ENCODE peak calls at places on chromosome 2, in four cellular contexts. E is fibroblast of lung, S is neural progenitor cell, P is BJ. F is an unnamed sample.

GRCh38 chr2:171160119-171160629 is 519 bp downstream of the TLK1 start:
- DNase-seq in E (peak; percentile 63), S (peak; percentile 82), P (no peak), F (no peak)

GRCh38 chr2:55134316-55134706 is 84.1 kb upstream of the RTN4 start:
- DNase-seq in E (no peak), S (no peak), P (no peak), F (no peak)

GRCh38 chr2:207143474-207144190 is 22.1 kb downstream of the KLF7 start:
- DNase-seq in E (peak; percentile 79), P (no peak), S (peak; percentile 47), F (no peak)

GRCh38 chr2:112121682-112122254 is 16.4 kb upstream of the FBLN7 start:
- DNase-seq in S (peak; percentile 49), P (no peak), E (peak; percentile 44), F (no peak)

GRCh38 chr2:233976690-233977294 is 59.6 kb downstream of the TRPM8 start:
- DNase-seq in E (peak; percentile 76), P (no peak), S (peak; percentile 68), F (peak; percentile 17)

GRCh38 chr2:147872967-147873366 is 28.1 kb downstream of the ACVR2A start:
- DNase-seq in E (no peak), S (no peak), P (no peak), F (no peak)

GRCh38 chr2:230318190-230319121 is 8.5 kb upstream of the SP140L start:
- DNase-seq in P (no peak), E (no peak), S (no peak), F (no peak)

GRCh38 chr2:46451131-46451711 is 28.1 kb upstream of the TMEM247 start:
- DNase-seq in E (peak; percentile 20), S (no peak), P (no peak), F (no peak)

GRCh38 chr2:139142252-139142651 is 362.1 kb upstream of the NXPH2 start:
- DNase-seq in E (peak; percentile 25), S (peak; percentile 58), P (no peak), F (no peak)

GRCh38 chr2:64675860-64676259 is 22.1 kb upstream of the SERTAD2 start:
- DNase-seq in E (peak; percentile 63), S (no peak), P (no peak), F (no peak)

GRCh38 chr2:137947714-137948336 is 16.4 kb upstream of the HNMT start:
- DNase-seq in S (peak; percentile 76), P (no peak), E (peak; percentile 66), F (no peak)

GRCh38 chr2:182444806-182445205 is 18.0 kb upstream of the PDE1A start:
- DNase-seq in S (no peak), E (peak; percentile 41), P (no peak), F (no peak)

GRCh38 chr2:185979546-185980071 is 241.0 kb downstream of the FSIP2 start:
- DNase-seq in E (peak; percentile 68), S (no peak), P (peak; percentile 4), F (no peak)

GRCh38 chr2:10146366-10147005 is 23.9 kb downstream of the RRM2 start:
- DNase-seq in E (no peak), P (no peak), S (no peak), F (no peak)

GRCh38 chr2:3633089-3633981 is 24.7 kb upstream of the ALLC start:
- DNase-seq in E (peak; percentile 32), P (no peak), S (no peak), F (no peak)

GRCh38 chr2:67032091-67032490 is 365.0 kb upstream of the ETAA1 start:
- DNase-seq in E (peak; percentile 33), P (no peak), S (no peak), F (no peak)

GRCh38 chr2:150075831-150076230 is 411.6 kb downstream of the RND3 start:
- DNase-seq in P (peak; percentile 24), S (no peak), E (peak; percentile 91), F (peak; percentile 42)

GRCh38 chr2:134411828-134412638 is 158.2 kb downstream of the MGAT5 start:
- DNase-seq in P (no peak), S (peak; percentile 83), E (peak; percentile 77), F (no peak)

GRCh38 chr2:138615257-138615656 is 113.7 kb downstream of the SPOPL start:
- DNase-seq in S (no peak), E (peak; percentile 81), P (no peak), F (peak; percentile 5)

GRCh38 chr2:60470340-60470739 is 83.1 kb downstream of the BCL11A start:
- DNase-seq in P (no peak), S (no peak), E (no peak), F (no peak)

GRCh38 chr2:196568506-196568905 is 71.0 kb upstream of the CCDC150 start:
- DNase-seq in P (no peak), E (no peak), S (no peak), F (no peak)

GRCh38 chr2:113240150-113240914 is 38.4 kb downstream of the PAX8 start:
- DNase-seq in P (peak; percentile 74), S (no peak), E (peak; percentile 94), F (peak; percentile 58)

GRCh38 chr2:173218331-173219056 is 136.2 kb upstream of the CDCA7 start:
- DNase-seq in S (peak; percentile 50), E (no peak), P (no peak), F (no peak)

GRCh38 chr2:173215316-173215715 is 139.4 kb upstream of the CDCA7 start:
- DNase-seq in P (no peak), E (no peak), S (no peak), F (no peak)

GRCh38 chr2:173217106-173217840 is 137.4 kb upstream of the CDCA7 start:
- DNase-seq in S (no peak), P (no peak), E (peak; percentile 58), F (no peak)

GRCh38 chr2:173216055-173216454 is 138.6 kb upstream of the CDCA7 start:
- DNase-seq in S (no peak), E (no peak), P (no peak), F (no peak)

GRCh38 chr2:173216668-173217067 is 138.0 kb upstream of the CDCA7 start:
- DNase-seq in E (no peak), S (no peak), P (no peak), F (no peak)
- TF ChIP-seq CTCF in E (no peak), S (no peak), P (no peak), F (no peak)

GRCh38 chr2:25806941-25807340 is 71.3 kb downstream of the ASXL2 start:
- DNase-seq in E (no peak), P (no peak), S (no peak), F (no peak)

GRCh38 chr2:25810428-25810827 is 67.9 kb downstream of the ASXL2 start:
- DNase-seq in P (no peak), S (no peak), E (no peak), F (no peak)

GRCh38 chr2:25808006-25808383 is 70.3 kb downstream of the ASXL2 start:
- DNase-seq in P (no peak), S (no peak), E (peak; percentile 41), F (peak; percentile 5)

GRCh38 chr2:25805987-25806386 is 72.3 kb downstream of the ASXL2 start:
- DNase-seq in E (no peak), S (no peak), P (no peak), F (no peak)

GRCh38 chr2:25809646-25810045 is 68.6 kb downstream of the ASXL2 start:
- DNase-seq in S (peak; percentile 9), E (no peak), P (no peak), F (no peak)
- H3K4me3 ChIP-seq in S (no peak overlapping the region), E (no peak overlapping the region), P (no peak overlapping the region), F (no peak overlapping the region)

DNA sequence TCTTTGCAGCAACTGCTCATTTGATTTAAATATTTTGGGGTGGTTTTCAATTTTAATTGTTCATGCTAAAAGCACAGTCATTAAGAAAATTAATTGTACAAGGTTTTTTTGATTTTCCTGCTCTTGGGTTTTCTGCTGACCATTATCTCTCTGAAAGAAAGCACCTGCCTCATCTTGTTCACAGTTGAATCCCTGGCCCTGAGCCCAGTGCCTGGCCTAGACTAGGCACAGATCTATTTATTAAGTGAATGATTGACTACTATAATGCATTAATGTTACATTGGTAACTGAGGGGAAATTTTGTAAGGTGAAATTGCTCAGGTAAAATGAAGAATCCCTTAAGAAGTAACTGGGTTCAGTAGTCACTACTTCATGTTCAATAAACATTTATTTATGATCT is 22.0 kb downstream of the IL1RL2 start:
- DNase-seq in P (no peak), E (no peak), S (no peak), F (no peak)
- TF ChIP-seq CTCF in P (no peak), E (no peak), S (no peak), F (no peak)

GRCh38 chr2:56185101-56185581 is 1.4 kb downstream of the CCDC85A start:
- DNase-seq in S (peak; percentile 39), P (no peak), E (no peak), F (no peak)
- H3K4me3 ChIP-seq in S (peak overlapping the region; percentile 68), P (peak overlapping the region; percentile 64), E (no peak overlapping the region), F (peak overlapping the region; percentile 76)

DNA sequence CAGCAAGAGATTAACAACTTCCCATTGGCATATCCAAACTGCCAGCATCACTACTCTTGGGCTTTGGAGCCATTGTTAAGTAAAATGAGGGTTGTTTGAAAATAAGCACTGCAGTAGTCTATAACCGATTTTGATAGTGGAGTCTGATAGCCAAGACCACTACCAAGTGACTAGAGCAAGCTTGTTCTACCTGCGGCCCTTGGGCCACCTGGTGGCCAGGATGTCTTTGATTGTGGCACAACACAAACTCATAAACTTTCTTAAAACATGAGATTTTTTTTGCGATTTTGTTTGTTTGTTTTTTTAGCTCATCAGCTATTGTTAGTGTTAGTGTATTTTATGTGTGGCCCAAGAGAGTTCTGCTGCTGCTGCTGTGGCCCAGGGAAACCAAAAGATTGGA is 11.0 kb downstream of the UBE2E3 start:
- DNase-seq in E (no peak), S (no peak), P (no peak), F (no peak)
- TF ChIP-seq CTCF in E (no peak), S (peak; percentile 13), P (no peak), F (no peak)

GRCh38 chr2:118843492-118844132 is 3.8 kb downstream of the EN1 start:
- DNase-seq in P (no peak), E (no peak), S (peak; percentile 27), F (no peak)

GRCh38 chr2:118841450-118841827 is 6.0 kb downstream of the EN1 start:
- DNase-seq in S (peak; percentile 29), P (no peak), E (no peak), F (no peak)

GRCh38 chr2:118842687-118843491 is 4.6 kb downstream of the EN1 start:
- DNase-seq in E (no peak), S (peak; percentile 64), P (no peak), F (no peak)

GRCh38 chr2:118844261-118845004 is 3.0 kb downstream of the EN1 start:
- DNase-seq in S (peak; percentile 26), P (no peak), E (no peak), F (no peak)

DNA sequence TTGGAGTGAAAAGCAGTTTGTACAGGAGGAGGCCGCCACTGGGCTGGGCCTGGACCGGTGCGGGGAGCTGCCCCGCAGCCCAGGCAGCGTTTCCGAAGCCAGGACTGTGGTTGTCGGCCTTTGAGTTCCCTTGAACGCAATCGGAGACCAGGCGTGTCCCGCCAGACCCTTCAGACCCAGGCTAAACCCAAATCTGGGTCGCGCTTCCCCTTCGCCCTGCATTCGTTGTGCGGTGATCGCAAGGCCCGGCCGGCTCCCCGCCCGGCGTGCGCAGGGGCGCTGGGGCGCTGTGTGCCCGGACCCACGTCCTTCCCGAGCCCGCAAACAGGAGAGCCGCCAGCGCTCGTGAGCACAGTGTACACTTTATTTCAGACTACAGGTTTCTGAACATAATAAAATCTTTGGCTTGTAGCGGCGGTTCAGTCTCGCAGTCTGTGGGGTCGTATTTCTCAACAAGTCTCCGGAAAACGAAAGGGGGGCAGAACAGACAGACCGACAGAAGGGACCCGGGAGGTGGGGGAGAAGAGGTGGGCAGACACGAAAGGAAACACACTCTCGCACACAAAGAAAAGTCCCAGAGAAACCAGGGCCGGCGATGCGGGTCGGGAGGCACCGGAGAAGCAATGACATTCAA is 5.5 kb downstream of the EN1 start:
- DNase-seq in S (peak; percentile 58), E (no peak), P (no peak), F (no peak)
- H3K4me3 ChIP-seq in S (no peak overlapping the region), E (no peak overlapping the region), P (no peak overlapping the region), F (peak overlapping the region; percentile 92)